ENCODE peak calls at places on chromosomes 3 and 15, in ten cellular contexts. One of them, this sample, is unnamed.

GRCh38 chr3:3110299-3110630 is at the start of gene IL5RA:
- DNase-seq in stomach: no peak
- DNase-seq in IMR-90: no peak
- DNase-seq in kidney: no peak
- DNase-seq in GM20000: no peak
- DNase-seq in endothelial cell: no peak
- DNase-seq in neural progenitor cell: peak
- DNase-seq in Calu3: no peak
- DNase-seq in MM.1S: no peak
- DNase-seq in fibroblast of mammary gland: no peak
- DNase-seq in this sample: no peak

GRCh38 chr15:48871536-48871935 is 6.4 kb upstream of the EID1 start:
- DNase-seq in stomach: no peak
- DNase-seq in IMR-90: peak
- DNase-seq in kidney: no peak
- DNase-seq in GM20000: no peak
- DNase-seq in endothelial cell: no peak
- DNase-seq in neural progenitor cell: no peak
- DNase-seq in Calu3: no peak
- DNase-seq in MM.1S: no peak
- DNase-seq in fibroblast of mammary gland: no peak
- DNase-seq in this sample: no peak

GRCh38 chr15:71136159-71137137 is 21.2 kb downstream of the THSD4 start:
- DNase-seq in stomach: no peak
- DNase-seq in IMR-90: peak
- DNase-seq in kidney: no peak
- DNase-seq in GM20000: no peak
- DNase-seq in endothelial cell: no peak
- DNase-seq in neural progenitor cell: no peak
- DNase-seq in Calu3: peak
- DNase-seq in MM.1S: no peak
- DNase-seq in fibroblast of mammary gland: peak
- DNase-seq in this sample: no peak

GRCh38 chr15:23569513-23569912 is 4.0 kb downstream of the MKRN3 start:
- DNase-seq in stomach: no peak
- DNase-seq in IMR-90: no peak
- DNase-seq in kidney: no peak
- DNase-seq in GM20000: no peak
- DNase-seq in endothelial cell: no peak
- DNase-seq in neural progenitor cell: no peak
- DNase-seq in Calu3: no peak
- DNase-seq in MM.1S: no peak
- DNase-seq in fibroblast of mammary gland: no peak
- DNase-seq in this sample: no peak

GRCh38 chr3:131231710-131232348 is 149.7 kb upstream of the NUDT16 start:
- DNase-seq in stomach: no peak
- DNase-seq in IMR-90: no peak
- DNase-seq in kidney: no peak
- DNase-seq in GM20000: no peak
- DNase-seq in endothelial cell: no peak
- DNase-seq in neural progenitor cell: no peak
- DNase-seq in Calu3: no peak
- DNase-seq in MM.1S: no peak
- DNase-seq in fibroblast of mammary gland: peak
- DNase-seq in this sample: no peak

GRCh38 chr15:64046347-64047153 is at the start of gene DAPK2:
- DNase-seq in stomach: peak
- DNase-seq in IMR-90: peak
- DNase-seq in kidney: peak
- DNase-seq in GM20000: peak
- DNase-seq in endothelial cell: peak
- DNase-seq in neural progenitor cell: peak
- DNase-seq in Calu3: peak
- DNase-seq in MM.1S: peak
- DNase-seq in fibroblast of mammary gland: peak
- DNase-seq in this sample: peak

GRCh38 chr15:77457619-77458265 is 37.1 kb downstream of the HMG20A start:
- DNase-seq in stomach: no peak
- DNase-seq in IMR-90: peak
- DNase-seq in kidney: no peak
- DNase-seq in GM20000: no peak
- DNase-seq in endothelial cell: no peak
- DNase-seq in neural progenitor cell: no peak
- DNase-seq in Calu3: no peak
- DNase-seq in MM.1S: peak
- DNase-seq in fibroblast of mammary gland: peak
- DNase-seq in this sample: no peak

GRCh38 chr15:59349715-59350420 is 22.8 kb downstream of the MYO1E start:
- DNase-seq in stomach: no peak
- DNase-seq in IMR-90: peak
- DNase-seq in kidney: no peak
- DNase-seq in GM20000: no peak
- DNase-seq in endothelial cell: no peak
- DNase-seq in neural progenitor cell: no peak
- DNase-seq in Calu3: peak
- DNase-seq in MM.1S: no peak
- DNase-seq in fibroblast of mammary gland: peak
- DNase-seq in this sample: no peak

GRCh38 chr3:179304605-179305004 is 18.2 kb upstream of the ZNF639 start:
- DNase-seq in stomach: no peak
- DNase-seq in IMR-90: no peak
- DNase-seq in kidney: no peak
- DNase-seq in GM20000: no peak
- DNase-seq in endothelial cell: no peak
- DNase-seq in neural progenitor cell: no peak
- DNase-seq in Calu3: no peak
- DNase-seq in MM.1S: no peak
- DNase-seq in fibroblast of mammary gland: no peak
- DNase-seq in this sample: no peak

GRCh38 chr3:160804762-160805161 is 48.7 kb downstream of the PPM1L start:
- DNase-seq in stomach: peak
- DNase-seq in IMR-90: no peak
- DNase-seq in kidney: no peak
- DNase-seq in GM20000: no peak
- DNase-seq in endothelial cell: no peak
- DNase-seq in neural progenitor cell: no peak
- DNase-seq in Calu3: no peak
- DNase-seq in MM.1S: no peak
- DNase-seq in fibroblast of mammary gland: peak
- DNase-seq in this sample: no peak

GRCh38 chr3:125151437-125151806 is 61.1 kb downstream of the SLC12A8 start:
- DNase-seq in stomach: no peak
- DNase-seq in IMR-90: no peak
- DNase-seq in kidney: no peak
- DNase-seq in GM20000: no peak
- DNase-seq in endothelial cell: no peak
- DNase-seq in neural progenitor cell: no peak
- DNase-seq in Calu3: no peak
- DNase-seq in MM.1S: no peak
- DNase-seq in fibroblast of mammary gland: no peak
- DNase-seq in this sample: no peak

GRCh38 chr3:150105886-150106612 is 135.4 kb upstream of the PFN2 start:
- DNase-seq in stomach: no peak
- DNase-seq in IMR-90: no peak
- DNase-seq in kidney: no peak
- DNase-seq in GM20000: no peak
- DNase-seq in endothelial cell: no peak
- DNase-seq in neural progenitor cell: no peak
- DNase-seq in Calu3: no peak
- DNase-seq in MM.1S: no peak
- DNase-seq in fibroblast of mammary gland: no peak
- DNase-seq in this sample: no peak

GRCh38 chr3:65953881-65954733 is 84.6 kb downstream of the MAGI1 start:
- DNase-seq in stomach: peak
- DNase-seq in IMR-90: no peak
- DNase-seq in kidney: peak
- DNase-seq in GM20000: no peak
- DNase-seq in endothelial cell: no peak
- DNase-seq in neural progenitor cell: no peak
- DNase-seq in Calu3: peak
- DNase-seq in MM.1S: no peak
- DNase-seq in fibroblast of mammary gland: no peak
- DNase-seq in this sample: no peak

GRCh38 chr3:155391104-155391503 is 97.6 kb upstream of the STRIT1 start:
- DNase-seq in stomach: no peak
- DNase-seq in IMR-90: peak
- DNase-seq in kidney: no peak
- DNase-seq in GM20000: no peak
- DNase-seq in endothelial cell: no peak
- DNase-seq in neural progenitor cell: no peak
- DNase-seq in Calu3: no peak
- DNase-seq in MM.1S: no peak
- DNase-seq in fibroblast of mammary gland: peak
- DNase-seq in this sample: no peak

GRCh38 chr15:85168642-85169173 is 187.1 kb downstream of the PDE8A start:
- DNase-seq in stomach: peak
- DNase-seq in IMR-90: peak
- DNase-seq in kidney: no peak
- DNase-seq in GM20000: peak
- DNase-seq in endothelial cell: peak
- DNase-seq in neural progenitor cell: peak
- DNase-seq in Calu3: peak
- DNase-seq in MM.1S: peak
- DNase-seq in fibroblast of mammary gland: peak
- DNase-seq in this sample: no peak
- TF ChIP-seq CTCF in stomach: peak
- TF ChIP-seq CTCF in IMR-90: peak
- TF ChIP-seq CTCF in kidney: peak
- TF ChIP-seq CTCF in GM20000: no peak
- TF ChIP-seq CTCF in endothelial cell: peak
- TF ChIP-seq CTCF in neural progenitor cell: peak
- TF ChIP-seq CTCF in Calu3: peak
- TF ChIP-seq CTCF in MM.1S: peak
- TF ChIP-seq CTCF in fibroblast of mammary gland: peak
- TF ChIP-seq CTCF in this sample: peak

DNA sequence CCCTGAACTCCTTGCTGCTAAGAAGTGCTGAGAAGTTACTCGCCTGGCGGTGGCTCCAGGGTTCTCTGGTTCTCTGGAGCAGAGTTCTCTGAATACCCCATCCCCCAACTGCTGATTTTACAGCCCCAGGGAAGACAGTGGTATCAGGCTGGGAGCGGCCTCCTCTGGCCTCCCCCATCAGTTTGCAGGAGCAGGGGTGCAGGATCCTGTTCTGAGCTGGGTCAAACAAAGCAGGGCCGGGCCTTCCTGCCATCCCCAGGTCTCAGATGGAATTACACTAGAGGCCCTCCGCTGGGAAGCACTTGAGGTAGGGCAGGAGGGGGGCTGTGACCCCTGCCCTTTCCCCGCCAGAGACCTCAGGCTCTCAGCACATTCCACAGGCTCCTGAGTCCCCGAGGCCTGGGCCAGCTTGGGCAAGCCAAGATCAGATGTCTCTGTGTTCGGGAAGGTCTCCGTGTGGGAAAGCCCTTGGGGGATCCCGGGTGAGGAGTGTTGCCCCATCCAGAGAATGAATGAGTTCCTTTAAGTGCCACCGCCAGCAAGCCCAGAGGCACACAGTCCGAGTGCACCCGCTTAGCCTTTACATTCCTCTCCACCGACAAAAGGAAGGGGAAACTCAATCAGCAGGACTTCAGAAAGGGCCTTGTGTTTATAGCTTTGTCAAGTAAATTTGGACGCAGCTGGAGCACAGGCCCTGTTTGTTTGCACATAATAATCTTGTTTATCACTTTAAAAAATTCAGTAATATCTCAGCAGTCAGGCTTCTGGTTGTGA is 150.0 kb downstream of the LRRK1 start:
- DNase-seq in stomach: no peak
- DNase-seq in IMR-90: peak
- DNase-seq in kidney: peak
- DNase-seq in GM20000: no peak
- DNase-seq in endothelial cell: peak
- DNase-seq in neural progenitor cell: peak
- DNase-seq in Calu3: no peak
- DNase-seq in MM.1S: no peak
- DNase-seq in fibroblast of mammary gland: no peak
- DNase-seq in this sample: no peak
- TF ChIP-seq CTCF in stomach: no peak
- TF ChIP-seq CTCF in IMR-90: peak
- TF ChIP-seq CTCF in kidney: no peak
- TF ChIP-seq CTCF in GM20000: no peak
- TF ChIP-seq CTCF in endothelial cell: peak
- TF ChIP-seq CTCF in neural progenitor cell: peak
- TF ChIP-seq CTCF in Calu3: no peak
- TF ChIP-seq CTCF in MM.1S: no peak
- TF ChIP-seq CTCF in fibroblast of mammary gland: no peak
- TF ChIP-seq CTCF in this sample: peak

DNA sequence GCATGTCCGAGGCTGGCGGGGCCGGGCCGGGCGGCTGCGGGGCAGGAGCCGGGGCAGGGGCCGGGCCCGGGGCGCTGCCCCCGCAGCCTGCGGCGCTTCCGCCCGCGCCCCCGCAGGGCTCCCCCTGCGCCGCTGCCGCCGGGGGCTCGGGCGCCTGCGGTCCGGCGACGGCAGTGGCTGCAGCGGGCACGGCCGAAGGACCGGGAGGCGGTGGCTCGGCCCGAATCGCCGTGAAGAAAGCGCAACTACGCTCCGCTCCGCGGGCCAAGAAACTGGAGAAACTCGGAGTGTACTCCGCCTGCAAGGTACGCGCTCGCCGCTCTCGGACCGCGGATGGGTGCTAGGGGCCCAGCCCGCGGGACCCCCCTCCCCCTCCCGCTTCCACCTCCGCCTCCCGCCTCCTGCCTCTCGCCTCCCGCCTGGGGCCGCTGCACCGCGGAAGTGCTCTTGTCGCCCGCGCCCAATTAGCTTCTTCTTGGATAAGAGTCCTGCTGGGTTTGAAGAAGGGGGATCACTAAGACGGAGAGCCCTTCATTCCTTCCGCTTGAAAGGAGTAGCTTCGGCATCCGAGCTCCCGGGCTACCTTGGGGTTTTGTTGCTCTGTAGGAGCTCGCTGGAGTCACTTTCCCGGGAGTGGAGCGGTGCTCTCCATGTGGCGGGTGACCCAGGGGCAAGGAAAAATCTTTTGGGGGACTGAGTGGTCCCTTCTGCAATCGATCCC is 390 bp downstream of the KAT2B start:
- DNase-seq in stomach: peak
- DNase-seq in IMR-90: peak
- DNase-seq in kidney: peak
- DNase-seq in GM20000: peak
- DNase-seq in endothelial cell: peak
- DNase-seq in neural progenitor cell: peak
- DNase-seq in Calu3: peak
- DNase-seq in MM.1S: peak
- DNase-seq in fibroblast of mammary gland: peak
- DNase-seq in this sample: peak
- TF ChIP-seq CTCF in stomach: no peak
- TF ChIP-seq CTCF in IMR-90: no peak
- TF ChIP-seq CTCF in kidney: peak
- TF ChIP-seq CTCF in GM20000: peak
- TF ChIP-seq CTCF in endothelial cell: no peak
- TF ChIP-seq CTCF in neural progenitor cell: no peak
- TF ChIP-seq CTCF in Calu3: no peak
- TF ChIP-seq CTCF in MM.1S: peak
- TF ChIP-seq CTCF in fibroblast of mammary gland: peak
- TF ChIP-seq CTCF in this sample: no peak

DNA sequence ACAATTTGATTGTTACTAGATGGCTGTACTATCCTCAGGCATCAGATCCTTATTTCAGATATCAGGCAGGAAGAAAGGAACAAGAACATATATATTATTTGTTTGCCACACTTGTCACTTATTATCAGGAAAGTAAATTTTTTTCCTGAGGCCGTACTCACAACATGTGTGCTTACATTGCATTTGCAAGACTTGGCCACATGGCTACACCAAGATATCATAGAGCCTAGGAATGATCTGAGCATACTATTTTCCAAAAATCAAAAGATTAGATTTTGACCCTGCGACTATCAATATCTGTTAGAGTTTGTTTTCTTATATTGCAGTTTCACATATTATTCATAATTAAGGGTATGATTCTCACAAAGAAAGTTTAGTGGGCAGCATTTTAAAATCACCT is 426.2 kb upstream of the BCHE start:
- DNase-seq in stomach: no peak
- DNase-seq in IMR-90: no peak
- DNase-seq in kidney: no peak
- DNase-seq in GM20000: no peak
- DNase-seq in endothelial cell: no peak
- DNase-seq in neural progenitor cell: no peak
- DNase-seq in Calu3: no peak
- DNase-seq in MM.1S: no peak
- DNase-seq in fibroblast of mammary gland: no peak
- DNase-seq in this sample: no peak
- TF ChIP-seq CTCF in stomach: no peak
- TF ChIP-seq CTCF in IMR-90: peak
- TF ChIP-seq CTCF in kidney: no peak
- TF ChIP-seq CTCF in GM20000: no peak
- TF ChIP-seq CTCF in endothelial cell: no peak
- TF ChIP-seq CTCF in neural progenitor cell: peak
- TF ChIP-seq CTCF in Calu3: no peak
- TF ChIP-seq CTCF in MM.1S: no peak
- TF ChIP-seq CTCF in fibroblast of mammary gland: peak
- TF ChIP-seq CTCF in this sample: no peak